ENCODE peak calls at places on chromosomes 13 and 19, in nine cellular contexts. B, Z, M, G, V, Q, U, R and X are unnamed samples.

GRCh38 chr19:3313199-3313575 is 53.2 kb upstream of the NFIC start:
- DNase-seq in M (no peak), V (no peak), G (no peak), U (no peak), B (no peak), Z (no peak), R (no peak), Q (no peak), X (no peak)

GRCh38 chr13:53200498-53201453 is 172.2 kb downstream of the OLFM4 start:
- DNase-seq in G (no peak), B (no peak), M (peak), Q (no peak), U (no peak), Z (no peak), V (no peak), R (peak), X (no peak)

GRCh38 chr13:80171096-80171495 is 169.8 kb downstream of the SPRY2 start:
- DNase-seq in R (no peak), V (no peak), B (no peak), M (no peak), Z (no peak), Q (no peak), G (no peak), U (no peak), X (no peak)

GRCh38 chr19:55546822-55547614 is 1.7 kb upstream of the SBK3 start:
- DNase-seq in R (peak), V (peak), U (no peak), G (peak), B (no peak), M (peak), Z (no peak), Q (no peak), X (no peak)

GRCh38 chr13:95603887-95604533 is 40.5 kb downstream of the DZIP1 start:
- DNase-seq in V (peak), Q (no peak), M (peak), Z (no peak), G (no peak), R (no peak), B (no peak), U (no peak), X (peak)

GRCh38 chr13:37446503-37446902 is 152.1 kb downstream of the POSTN start:
- DNase-seq in B (no peak), V (peak), G (peak), M (peak), Z (peak), U (no peak), Q (no peak), R (no peak), X (peak)

GRCh38 chr19:40745402-40745780 is 4.9 kb downstream of the ACTMAP start:
- DNase-seq in B (no peak), V (peak), M (peak), R (no peak), Q (no peak), U (no peak), G (peak), Z (no peak), X (peak)

GRCh38 chr19:47035495-47036232 is 12.8 kb downstream of the TMEM160 start:
- DNase-seq in B (peak), Q (peak), Z (peak), R (peak), V (peak), G (peak), M (peak), U (peak), X (peak)

GRCh38 chr19:29535432-29535831 is 9.6 kb downstream of the VSTM2B start:
- DNase-seq in R (no peak), B (no peak), U (no peak), G (no peak), Q (no peak), Z (no peak), V (no peak), M (no peak), X (no peak)

GRCh38 chr13:87656311-87656710 is 14.9 kb upstream of the SLITRK5 start:
- DNase-seq in U (no peak), M (no peak), G (no peak), V (no peak), Q (no peak), Z (no peak), B (no peak), R (no peak), X (peak)

GRCh38 chr13:23637813-23638212 is 67.6 kb downstream of the TNFRSF19 start:
- DNase-seq in B (no peak), Z (no peak), V (no peak), Q (no peak), M (no peak), R (peak), G (no peak), U (no peak), X (no peak)

GRCh38 chr19:6312018-6312417 is 21.4 kb downstream of the ACER1 start:
- DNase-seq in M (no peak), G (no peak), V (no peak), B (no peak), Z (no peak), R (no peak), U (no peak), Q (no peak), X (no peak)

GRCh38 chr13:101575591-101575990 is 123.1 kb downstream of the ITGBL1 start:
- DNase-seq in M (no peak), B (no peak), G (no peak), Z (no peak), V (peak), Q (no peak), R (no peak), U (no peak), X (no peak)

GRCh38 chr13:87798536-87798935 is 127.4 kb downstream of the SLITRK5 start:
- DNase-seq in G (no peak), V (no peak), B (no peak), U (no peak), R (no peak), M (no peak), Q (no peak), Z (no peak), X (no peak)

GRCh38 chr13:75384881-75385707 is 96.9 kb downstream of the TBC1D4 start:
- DNase-seq in G (no peak), M (no peak), Z (no peak), Q (no peak), U (no peak), B (no peak), V (no peak), R (no peak), X (no peak)

GRCh38 chr19:42111384-42111783 is 20.9 kb downstream of the POU2F2 start:
- DNase-seq in U (no peak), M (peak), V (peak), Q (no peak), B (no peak), Z (no peak), R (no peak), G (peak), X (peak)

GRCh38 chr13:33312150-33312908 is 26.8 kb upstream of the STARD13 start:
- DNase-seq in R (no peak), Q (no peak), B (no peak), V (peak), Z (no peak), U (no peak), G (peak), M (peak), X (no peak)

GRCh38 chr13:80259159-80259558 is 81.8 kb downstream of the SPRY2 start:
- DNase-seq in V (no peak), R (no peak), U (no peak), G (no peak), M (no peak), B (no peak), Z (no peak), Q (no peak), X (no peak)

GRCh38 chr13:112800057-112800456 is 110.2 kb downstream of the ATP11A start:
- DNase-seq in Z (no peak), G (no peak), V (no peak), M (no peak), R (no peak), Q (no peak), B (no peak), U (no peak), X (no peak)

GRCh38 chr13:100564444-100565223 is 24.0 kb downstream of the GGACT start:
- DNase-seq in G (no peak), R (no peak), V (no peak), Z (no peak), Q (no peak), U (no peak), B (no peak), M (no peak), X (no peak)

GRCh38 chr19:45477713-45478453 is 10.1 kb downstream of the FOSB start:
- DNase-seq in G (no peak), V (no peak), U (no peak), Z (peak), B (no peak), R (no peak), M (no peak), Q (no peak), X (no peak)

GRCh38 chr19:8643860-8644653 is 13.6 kb downstream of the NFILZ start:
- DNase-seq in Q (no peak), R (no peak), G (no peak), M (no peak), Z (no peak), V (no peak), B (no peak), U (no peak), X (no peak)

GRCh38 chr19:5448374-5448773 is 6.8 kb upstream of the ZNRF4 start:
- DNase-seq in M (no peak), Q (no peak), V (no peak), Z (no peak), G (no peak), B (no peak), R (no peak), U (no peak), X (no peak)

GRCh38 chr19:30539315-30539714 is 167.1 kb downstream of the ZNF536 start:
- DNase-seq in Z (no peak), Q (no peak), G (no peak), R (no peak), V (no peak), M (no peak), U (no peak), B (no peak), X (no peak)

GRCh38 chr13:26663801-26664200 is 96.8 kb downstream of the GPR12 start:
- DNase-seq in M (no peak), G (no peak), B (no peak), Z (no peak), R (no peak), U (no peak), Q (no peak), V (no peak), X (no peak)

GRCh38 chr19:49555600-49556411 is 24.6 kb downstream of the NOSIP start:
- DNase-seq in B (no peak), U (no peak), G (no peak), M (peak), R (peak), Q (no peak), Z (no peak), V (no peak), X (no peak)

GRCh38 chr13:95564091-95564490 is 11.6 kb downstream of the CLDN10 start:
- DNase-seq in M (peak), R (no peak), G (no peak), V (no peak), B (no peak), Q (no peak), U (no peak), Z (no peak), X (peak)

GRCh38 chr13:48573213-48573612 is 40.3 kb upstream of the RCBTB2 start:
- DNase-seq in Z (no peak), M (no peak), V (no peak), B (peak), Q (no peak), R (no peak), G (no peak), U (no peak), X (no peak)